ENCODE peak calls at places on chromosomes 13 and 19, in ten cellular contexts. X is left ventricle myocardium inferior, F is pancreas, L is brain microvascular endothelial cell, T is ovary, Y is left lung, Q is astrocyte, P is esophagus squamous epithelium, G is uterus, Z is neural progenitor cell. A is an unnamed sample. For H3K27me3, the result is how much of the 10 kb centered on the place peaks cover.

GRCh38 chr19:4455742-4456565 is 1.6 kb downstream of the UBXN6 start:
- DNase-seq in Z (peak), P (no peak), X (peak), Q (peak), L (peak), Y (no peak), T (peak), F (no peak), G (peak), A (no peak)

GRCh38 chr13:72884111-72884510 is 102.2 kb downstream of the PIBF1 start:
- DNase-seq in L (no peak), G (no peak), F (no peak), X (no peak), Z (no peak), T (no peak), Y (no peak), Q (no peak), P (no peak), A (no peak)

GRCh38 chr13:25768726-25769270 is 283.0 kb downstream of the SHISA2 start:
- DNase-seq in T (no peak), Z (no peak), L (peak), Q (peak), F (no peak), G (no peak), Y (peak), X (no peak), P (no peak), A (no peak)

GRCh38 chr13:92967923-92968322 is 258.7 kb upstream of the GPC6 start:
- DNase-seq in Q (no peak), G (no peak), P (no peak), Y (no peak), T (no peak), X (no peak), L (no peak), Z (peak), F (no peak), A (no peak)

GRCh38 chr19:51327066-51327985 is 14.6 kb downstream of the VSIG10L start:
- DNase-seq in L (peak), P (no peak), F (no peak), Z (peak), G (no peak), T (no peak), Q (no peak), Y (peak), X (peak), A (peak)

GRCh38 chr19:44809856-44810554 is 1.1 kb downstream of the BCAM start:
- DNase-seq in Q (no peak), X (no peak), G (no peak), Y (no peak), F (no peak), P (no peak), T (no peak), L (no peak), Z (peak), A (peak)

GRCh38 chr13:42266464-42266863 is 5.5 kb upstream of the AKAP11 start:
- DNase-seq in Y (no peak), T (no peak), G (no peak), Q (peak), P (no peak), L (peak), F (no peak), X (no peak), Z (no peak), A (no peak)

GRCh38 chr19:19554074-19555023 is 16.3 kb downstream of the CILP2 start:
- DNase-seq in Z (peak), P (no peak), L (no peak), Y (peak), X (peak), T (no peak), Q (peak), F (no peak), G (no peak), A (peak)

GRCh38 chr19:16370671-16371391 is 46.2 kb downstream of the KLF2 start:
- DNase-seq in G (no peak), L (no peak), X (peak), Z (no peak), P (no peak), T (peak), Y (peak), Q (no peak), F (no peak), A (peak)

GRCh38 chr13:82062772-82063171 is 1721.8 kb upstream of the SPRY2 start:
- DNase-seq in T (no peak), Z (no peak), X (no peak), P (no peak), F (no peak), G (no peak), Q (peak), L (no peak), Y (no peak), A (no peak)

GRCh38 chr13:100537486-100537885 is 51.1 kb downstream of the GGACT start:
- DNase-seq in G (no peak), T (no peak), Z (no peak), Q (no peak), L (no peak), Y (no peak), F (no peak), X (no peak), P (no peak), A (no peak)

GRCh38 chr13:31476266-31476665 is 263.1 kb upstream of the RXFP2 start:
- DNase-seq in T (no peak), Y (no peak), Q (peak), L (peak), X (no peak), P (no peak), Z (no peak), G (no peak), F (no peak), A (no peak)

GRCh38 chr19:36142046-36142445 is 2.2 kb downstream of the CAPNS1 start:
- DNase-seq in L (no peak), F (no peak), P (no peak), Q (no peak), Y (peak), X (peak), G (no peak), T (no peak), Z (no peak), A (no peak)

GRCh38 chr13:32214073-32214472 is 101.1 kb downstream of the ZAR1L start:
- DNase-seq in T (no peak), P (no peak), Y (no peak), X (no peak), Z (no peak), L (no peak), Q (peak), F (no peak), G (no peak), A (no peak)

GRCh38 chr19:1851581-1852293 is 3.5 kb upstream of the REXO1 start:
- DNase-seq in T (no peak), L (no peak), Z (no peak), Y (peak), G (no peak), Q (no peak), P (no peak), F (no peak), X (no peak), A (no peak)

GRCh38 chr13:79519252-79519651 is 38.3 kb downstream of the NDFIP2 start:
- DNase-seq in Q (peak), T (no peak), F (no peak), Y (no peak), X (no peak), G (no peak), L (no peak), Z (no peak), P (no peak), A (no peak)

DNA sequence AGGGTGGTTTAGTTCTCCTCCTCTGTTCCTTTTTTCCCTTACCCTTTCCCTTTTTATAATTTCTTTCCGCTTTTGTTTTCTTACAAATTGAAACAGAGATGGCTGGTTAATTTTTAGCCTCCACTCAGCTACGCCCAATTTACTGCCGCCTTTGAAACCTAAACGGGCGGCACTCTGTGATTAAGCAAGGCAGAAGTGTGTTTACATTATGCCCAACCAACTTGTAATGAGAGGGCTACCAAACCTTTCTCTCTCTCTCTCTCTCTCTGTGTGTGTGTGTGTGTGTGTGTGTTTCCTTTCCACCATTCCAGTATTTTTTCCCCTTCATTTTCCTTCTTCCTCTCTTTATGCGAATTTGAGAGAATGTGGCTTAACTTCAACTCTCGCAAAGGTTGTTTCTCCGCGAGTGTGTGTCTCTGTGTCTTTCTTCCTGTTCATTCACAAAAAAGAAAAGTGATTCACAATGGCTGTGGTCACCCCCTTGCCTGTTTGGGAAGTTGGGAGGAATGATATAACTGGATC is 31.3 kb downstream of the NFIX start:
- DNase-seq in T (no peak), P (no peak), G (no peak), X (no peak), F (peak), Z (no peak), Y (no peak), L (no peak), Q (peak), A (no peak)
- H3K27me3 ChIP-seq in T (under half), P (under half), G (under half), X (under half), F (under half), Z (half or more), Y (under half), L (under half), Q (under half), A (under half)

DNA sequence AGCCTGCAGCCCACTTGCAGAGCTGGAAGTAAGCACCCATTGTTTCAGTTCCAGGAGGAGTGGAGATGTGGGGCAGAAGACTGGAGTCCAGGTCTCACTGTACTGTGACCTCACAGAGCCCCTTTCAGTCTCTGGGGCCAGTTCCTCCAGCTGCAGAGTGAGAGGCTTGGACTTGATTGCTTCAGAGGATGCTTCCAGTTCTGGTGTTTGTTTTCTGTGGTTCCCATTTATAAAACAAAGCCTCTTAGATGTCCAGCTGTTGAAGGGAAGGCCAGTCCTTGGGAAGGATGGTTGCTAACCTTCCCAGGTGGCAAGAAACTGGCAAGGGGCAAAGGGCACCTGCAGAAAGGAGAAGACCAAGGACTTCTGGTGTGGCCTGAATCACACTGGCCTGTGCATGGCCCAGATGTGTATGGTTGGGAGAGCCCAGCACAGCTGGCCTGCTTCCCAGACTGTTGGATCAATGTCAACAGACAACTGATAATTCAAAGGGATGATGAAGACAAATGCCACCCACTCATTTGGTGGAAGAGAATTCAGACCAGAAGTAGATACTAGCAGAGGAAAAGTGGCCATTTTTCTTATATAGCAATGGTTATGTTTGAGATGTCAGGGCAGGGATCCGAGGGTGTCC is 218.5 kb downstream of the ZNF536 start:
- DNase-seq in Q (no peak), F (no peak), G (no peak), X (no peak), L (no peak), T (no peak), P (no peak), Z (no peak), Y (no peak), A (no peak)
- H3K27ac ChIP-seq in Q (no peak), F (no peak), G (no peak), X (no peak), L (no peak), T (no peak), P (no peak), Z (no peak), Y (no peak), A (no peak)

GRCh38 chr13:50627111-50627510 is 216.4 kb downstream of the DLEU7 start:
- DNase-seq in G (no peak), Y (no peak), X (no peak), F (no peak), P (no peak), Z (no peak), Q (no peak), T (no peak), L (no peak), A (no peak)
- H3K4me3 ChIP-seq in G (no peak), Y (no peak), X (no peak), F (no peak), P (no peak), Z (no peak), Q (no peak), T (no peak), L (no peak), A (no peak)

GRCh38 chr19:18328340-18329034 is 5.6 kb upstream of the LSM4 start:
- DNase-seq in Q (peak), P (peak), L (peak), Z (peak), X (peak), F (peak), T (peak), Y (no peak), G (peak), A (peak)
- H3K27me3 ChIP-seq in Q (under half), P (under half), L (under half), Z (under half), X (under half), F (under half), T (under half), Y (under half), G (under half), A (under half)

GRCh38 chr19:41322451-41322850 is 12.5 kb downstream of the CCDC97 start:
- DNase-seq in Q (no peak), Y (peak), X (no peak), T (no peak), G (peak), F (no peak), Z (no peak), L (no peak), P (no peak), A (no peak)

GRCh38 chr19:41320185-41320518 is 10.2 kb downstream of the CCDC97 start:
- DNase-seq in L (no peak), Z (no peak), X (no peak), T (no peak), P (no peak), Q (no peak), Y (peak), F (no peak), G (no peak), A (no peak)

GRCh38 chr19:41320568-41320967 is 10.6 kb downstream of the CCDC97 start:
- DNase-seq in Y (no peak), Z (no peak), G (no peak), L (no peak), F (no peak), P (no peak), T (no peak), X (no peak), Q (no peak), A (no peak)

GRCh38 chr19:41321600-41322270 is 11.8 kb downstream of the CCDC97 start:
- DNase-seq in T (peak), X (no peak), P (no peak), F (no peak), Q (peak), Z (peak), Y (peak), G (peak), L (peak), A (no peak)

GRCh38 chr19:41321204-41321599 is 11.2 kb downstream of the CCDC97 start:
- DNase-seq in X (no peak), P (no peak), G (no peak), L (no peak), T (no peak), F (no peak), Y (peak), Z (no peak), Q (no peak), A (no peak)
- H3K27ac ChIP-seq in X (peak), P (peak), G (peak), L (peak), T (no peak), F (no peak), Y (peak), Z (no peak), Q (peak), A (no peak)

DNA sequence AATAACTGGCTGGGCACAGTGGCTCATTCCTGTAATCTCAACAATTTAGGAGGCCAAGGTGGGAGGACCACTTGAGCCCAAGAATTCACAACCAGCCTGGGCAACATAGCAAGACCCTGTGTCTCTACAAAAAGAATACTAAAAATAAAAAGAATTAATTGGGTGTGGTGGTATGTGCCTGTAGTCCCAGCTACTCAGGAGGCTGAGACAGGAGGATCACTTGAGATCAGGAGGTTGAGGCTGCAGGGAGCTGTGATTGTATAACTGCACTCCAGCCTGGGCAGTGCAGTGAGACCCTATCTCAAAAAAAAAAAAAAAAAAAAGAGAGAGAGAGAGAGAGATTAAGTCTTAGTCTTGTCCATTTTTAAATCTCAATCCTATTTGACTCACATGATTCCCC is 35.6 kb upstream of the SERPINE3 start:
- DNase-seq in Y (no peak), Z (no peak), L (no peak), X (no peak), F (no peak), T (no peak), G (no peak), P (no peak), Q (no peak), A (no peak)
- H3K4me3 ChIP-seq in Y (no peak), Z (no peak), L (no peak), X (no peak), F (no peak), T (no peak), G (no peak), P (no peak), Q (no peak), A (no peak)

DNA sequence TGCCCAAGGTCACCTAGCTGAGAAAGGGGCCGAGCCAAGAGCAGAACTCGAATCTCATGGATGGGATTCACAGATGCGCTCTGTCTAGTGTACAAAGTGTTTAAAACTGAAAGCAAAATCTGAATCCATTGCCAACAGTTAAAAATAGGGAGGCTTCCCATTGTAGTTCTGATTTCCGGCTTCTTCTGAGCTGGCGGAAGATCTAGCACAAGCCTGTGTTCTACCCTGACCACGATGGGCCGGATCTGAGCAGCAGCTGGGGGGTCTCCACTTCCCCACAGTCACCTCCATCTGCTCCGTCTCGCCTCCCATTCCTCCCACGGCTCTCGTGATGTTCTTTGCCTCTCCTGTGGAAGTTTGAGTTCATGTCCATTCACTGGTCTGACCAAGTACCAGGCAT is 2.4 kb downstream of the CACNG8 start:
- DNase-seq in Z (no peak), X (no peak), Y (no peak), P (no peak), L (no peak), T (no peak), F (no peak), Q (no peak), G (no peak), A (no peak)
- H3K27me3 ChIP-seq in Z (half or more), X (half or more), Y (half or more), P (half or more), L (under half), T (under half), F (under half), Q (under half), G (under half), A (under half)

GRCh38 chr19:46475976-46476375 is 4.6 kb upstream of the PNMA8A start:
- DNase-seq in Z (no peak), Q (no peak), P (no peak), T (no peak), L (peak), Y (no peak), F (no peak), G (no peak), X (no peak), A (peak)

GRCh38 chr19:46481187-46481586 is 9.8 kb upstream of the PNMA8A start:
- DNase-seq in X (no peak), P (no peak), Z (no peak), Y (no peak), T (no peak), F (no peak), Q (peak), L (no peak), G (peak), A (peak)

GRCh38 chr19:46481947-46482346 is 10.6 kb upstream of the PNMA8A start:
- DNase-seq in P (no peak), F (no peak), Z (no peak), G (peak), L (no peak), Y (no peak), X (no peak), T (no peak), Q (peak), A (no peak)

GRCh38 chr19:46480409-46480808 is 9.0 kb upstream of the PNMA8A start:
- DNase-seq in X (no peak), Q (peak), L (peak), Y (no peak), F (no peak), P (no peak), T (peak), Z (peak), G (peak), A (no peak)

GRCh38 chr19:46478356-46478986 is 7.1 kb upstream of the PNMA8A start:
- DNase-seq in L (peak), Z (peak), F (no peak), T (no peak), Y (no peak), Q (peak), X (no peak), G (no peak), P (no peak), A (peak)
- H3K27ac ChIP-seq in L (no peak), Z (no peak), F (no peak), T (no peak), Y (no peak), Q (peak), X (no peak), G (no peak), P (no peak), A (peak)

GRCh38 chr13:99305180-99305965 is 1.8 kb downstream of the GPR183 start:
- DNase-seq in F (no peak), G (no peak), L (no peak), Y (no peak), Q (no peak), X (no peak), T (no peak), P (no peak), Z (no peak), A (no peak)
- H3K4me3 ChIP-seq in F (no peak), G (no peak), L (no peak), Y (no peak), Q (no peak), X (peak), T (no peak), P (peak), Z (no peak), A (no peak)

A was measured in aorta.